ENCODE peak calls at places on chromosomes 16 and 17, in six cellular contexts. W is neural progenitor cell, X is fibroblast of lung, D is hepatocyte, B is H1, O is mammary epithelial cell. U is an unnamed sample.

GRCh38 chr16:10521681-10522274 is 58.6 kb downstream of the EMP2 start:
- DNase-seq in W (peak; percentile 82), X (peak; percentile 67), D (peak; percentile 78), B (peak; percentile 62), O (peak; percentile 45), U (peak; percentile 73)

GRCh38 chr17:82663381-82664275 is 15.4 kb upstream of the WDR45B start:
- DNase-seq in W (no peak), X (no peak), D (no peak), B (no peak), O (no peak), U (no peak)

GRCh38 chr17:27660436-27660835 is 29.4 kb downstream of the LGALS9 start:
- DNase-seq in W (no peak), X (no peak), D (no peak), B (no peak), O (no peak), U (no peak)

GRCh38 chr17:45874148-45874547 is 20.2 kb upstream of the MAPT start:
- DNase-seq in W (no peak), X (no peak), D (no peak), B (no peak), O (no peak), U (peak; percentile 24)

GRCh38 chr17:34009946-34010345 is 245.1 kb upstream of the CCL2 start:
- DNase-seq in W (no peak), X (no peak), D (no peak), B (no peak), O (no peak), U (no peak)

GRCh38 chr16:67562918-67563707 is 787 bp downstream of the CTCF start:
- DNase-seq in W (peak; percentile 92), X (peak; percentile 38), D (peak; percentile 82), B (peak; percentile 76), O (peak; percentile 54), U (peak; percentile 82)

GRCh38 chr16:47713225-47713595 is 252.1 kb downstream of the PHKB start:
- DNase-seq in W (no peak), X (peak; percentile 83), D (no peak), B (no peak), O (peak; percentile 93), U (no peak)

GRCh38 chr17:76498886-76499667 is 2.1 kb downstream of the RHBDF2 start:
- DNase-seq in W (no peak), X (no peak), D (no peak), B (no peak), O (peak; percentile 40), U (no peak)

GRCh38 chr17:80416260-80416939 is 1.4 kb downstream of the ENDOV start:
- DNase-seq in W (no peak), X (no peak), D (no peak), B (no peak), O (no peak), U (no peak)

GRCh38 chr16:85077039-85077438 is 35.2 kb downstream of the CIBAR2 start:
- DNase-seq in W (no peak), X (no peak), D (no peak), B (no peak), O (no peak), U (no peak)

GRCh38 chr16:27374231-27374793 is 27.7 kb upstream of the IL21R start:
- DNase-seq in W (no peak), X (no peak), D (no peak), B (no peak), O (no peak), U (no peak)

GRCh38 chr17:28896884-28897768 is at the start of gene FLOT2:
- DNase-seq in W (peak; percentile 90), X (peak; percentile 52), D (peak; percentile 85), B (peak; percentile 83), O (peak; percentile 93), U (peak; percentile 75)

GRCh38 chr16:22077700-22078313 is 14.5 kb upstream of the VWA3A start:
- DNase-seq in W (peak; percentile 77), X (peak; percentile 74), D (peak; percentile 77), B (peak; percentile 84), O (peak; percentile 37), U (peak; percentile 74)

GRCh38 chr16:64626771-64627170 is 495.1 kb downstream of the CDH11 start:
- DNase-seq in W (no peak), X (no peak), D (peak; percentile 16), B (no peak), O (no peak), U (no peak)

GRCh38 chr16:1363501-1364041 is 11.8 kb downstream of the GNPTG start:
- DNase-seq in W (peak; percentile 72), X (peak; percentile 16), D (peak; percentile 75), B (peak; percentile 88), O (peak; percentile 44), U (peak; percentile 62)

GRCh38 chr17:76872221-76872873 is 4.1 kb downstream of the MGAT5B start:
- DNase-seq in W (no peak), X (peak; percentile 91), D (peak; percentile 67), B (no peak), O (peak; percentile 95), U (peak; percentile 36)

GRCh38 chr17:81432873-81433451 is 37.7 kb downstream of the BAHCC1 start:
- DNase-seq in W (no peak), X (no peak), D (no peak), B (no peak), O (no peak), U (no peak)

GRCh38 chr17:13647551-13647950 is 45.8 kb upstream of the HS3ST3A1 start:
- DNase-seq in W (no peak), X (peak; percentile 49), D (no peak), B (no peak), O (no peak), U (no peak)

GRCh38 chr16:14500791-14501190 is 129.3 kb downstream of the PARN start:
- DNase-seq in W (no peak), X (peak; percentile 48), D (no peak), B (no peak), O (no peak), U (no peak)

GRCh38 chr17:83109793-83110645 is 30.6 kb downstream of the METRNL start:
- DNase-seq in W (no peak), X (peak; percentile 94), D (peak; percentile 91), B (no peak), O (peak; percentile 91), U (peak; percentile 94)

GRCh38 chr16:15055141-15056053 is 477 bp downstream of the NTAN1 start:
- DNase-seq in W (peak; percentile 11), X (peak; percentile 42), D (peak; percentile 18), B (peak; percentile 85), O (peak; percentile 8), U (no peak)

GRCh38 chr17:30336369-30337171 is 2.7 kb upstream of the TMIGD1 start:
- DNase-seq in W (peak; percentile 67), X (peak; percentile 60), D (peak; percentile 82), B (peak; percentile 63), O (peak; percentile 52), U (peak; percentile 73)

GRCh38 chr17:59154335-59154720 is 658 bp downstream of the SKA2 start:
- DNase-seq in W (peak; percentile 75), X (peak; percentile 44), D (peak; percentile 64), B (peak; percentile 70), O (peak; percentile 64), U (peak; percentile 73)

GRCh38 chr17:28078443-28079229 is 36.2 kb downstream of the NLK start:
- DNase-seq in W (no peak), X (no peak), D (no peak), B (no peak), O (peak; percentile 5), U (no peak)

GRCh38 chr16:10120953-10121352 is 61.3 kb downstream of the GRIN2A start:
- DNase-seq in W (no peak), X (no peak), D (no peak), B (no peak), O (peak; percentile 36), U (no peak)

GRCh38 chr16:89038811-89039735 is 54.6 kb upstream of the ACSF3 start:
- DNase-seq in W (no peak), X (no peak), D (no peak), B (no peak), O (no peak), U (no peak)

GRCh38 chr17:8366231-8366630 is 10.3 kb downstream of the KRABD2 start:
- DNase-seq in W (no peak), X (peak; percentile 72), D (no peak), B (no peak), O (no peak), U (no peak)

GRCh38 chr16:2008631-2009301 is 855 bp downstream of the ZNF598 start:
- DNase-seq in W (no peak), X (peak; percentile 59), D (no peak), B (no peak), O (no peak), U (peak; percentile 58)

GRCh38 chr16:35431829-35432663 is 1972.6 kb downstream of the TP53TG3F start:
- DNase-seq in W (no peak), X (no peak), D (no peak), B (peak; percentile 57), O (no peak), U (peak; percentile 1)

GRCh38 chr17:81878294-81878693 is 7.2 kb upstream of the ARHGDIA start:
- DNase-seq in W (no peak), X (no peak), D (no peak), B (no peak), O (no peak), U (no peak)

GRCh38 chr17:74467221-74467951 is 952 bp downstream of the CD300A start:
- DNase-seq in W (peak; percentile 37), X (no peak), D (no peak), B (no peak), O (no peak), U (no peak)
- TF ChIP-seq EZH2 in W (no peak), X (no peak), D (no peak), B (no peak), O (no peak), U (no peak)

GRCh38 chr16:49997721-49998251 is 27.2 kb upstream of the CNEP1R1 start:
- DNase-seq in W (no peak), X (no peak), D (no peak), B (no peak), O (no peak), U (no peak)
- H3K27ac ChIP-seq in W (no peak overlapping the region), X (no peak overlapping the region), D (no peak overlapping the region), B (no peak overlapping the region), O (no peak overlapping the region), U (no peak overlapping the region)

GRCh38 chr17:64332502-64332901 is 58.2 kb downstream of the PECAM1 start:
- DNase-seq in W (no peak), X (no peak), D (no peak), B (no peak), O (no peak), U (no peak)
- H3K4me1 ChIP-seq in W (peaks cover 23% of the 10 kb centered on the region), X (peaks cover 2% of the 10 kb centered on the region), D (peaks cover 5% of the 10 kb centered on the region), B (peaks cover 2% of the 10 kb centered on the region), O (peaks cover 13% of the 10 kb centered on the region), U (peaks cover 15% of the 10 kb centered on the region)

GRCh38 chr17:44828919-44829557 is 1.0 kb downstream of the GJC1 start:
- DNase-seq in W (no peak), X (peak; percentile 59), D (no peak), B (no peak), O (peak; percentile 38), U (peak; percentile 50)
- TF ChIP-seq EZH2 in W (no peak), X (no peak), D (no peak), B (no peak), O (no peak), U (no peak)

GRCh38 chr17:50062323-50063243 is 6.7 kb downstream of the ITGA3 start:
- DNase-seq in W (no peak), X (peak; percentile 75), D (no peak), B (no peak), O (peak; percentile 99), U (no peak)
- H3K27ac ChIP-seq in W (no peak overlapping the region), X (peak overlapping the region; percentile 62), D (no peak overlapping the region), B (no peak overlapping the region), O (peak overlapping the region; percentile 93), U (no peak overlapping the region)

GRCh38 chr16:57518922-57519321 is 17.4 kb downstream of the CCDC102A start:
- DNase-seq in W (no peak), X (no peak), D (no peak), B (no peak), O (no peak), U (no peak)
- H3K4me1 ChIP-seq in W (no peaks in the 10 kb centered on the region), X (no peaks in the 10 kb centered on the region), D (peaks cover 14% of the 10 kb centered on the region), B (no peaks in the 10 kb centered on the region), O (no peaks in the 10 kb centered on the region), U (peaks cover 2% of the 10 kb centered on the region)

GRCh38 chr16:55014022-55014421 is 83.4 kb downstream of the IRX5 start:
- DNase-seq in W (no peak), X (no peak), D (no peak), B (no peak), O (no peak), U (no peak)
- TF ChIP-seq EZH2 in W (no peak), X (no peak), D (no peak), B (no peak), O (no peak), U (no peak)

U was measured in A673.